ENCODE peak calls at places on chromosomes 7 and 10, in five cellular contexts. Z is tibial nerve, U is prostate gland, X is gastrocnemius medialis, Y is stomach. T is an unnamed sample.

GRCh38 chr10:63505562-63505961 is 15.6 kb upstream of the REEP3 start:
- DNase-seq in Z (no peak), U (no peak), X (no peak), Y (no peak), T (no peak)

GRCh38 chr10:110067960-110068770 is 60.4 kb downstream of the ADD3 start:
- DNase-seq in Z (no peak), U (no peak), X (peak; percentile 26), Y (no peak), T (no peak)

GRCh38 chr10:57627642-57628178 is 640.0 kb downstream of the IPMK start:
- DNase-seq in Z (no peak), U (no peak), X (no peak), Y (no peak), T (no peak)

GRCh38 chr7:39749177-39749576 is 125.8 kb downstream of the RALA start:
- DNase-seq in Z (no peak), U (no peak), X (no peak), Y (no peak), T (no peak)

GRCh38 chr10:104046651-104047050 is 39.0 kb downstream of the COL17A1 start:
- DNase-seq in Z (no peak), U (no peak), X (no peak), Y (no peak), T (no peak)

GRCh38 chr7:70432567-70433001 is 699.4 kb upstream of the GALNT17 start:
- DNase-seq in Z (no peak), U (peak; percentile 6), X (no peak), Y (no peak), T (no peak)

GRCh38 chr7:128366290-128366689 is 4.8 kb upstream of the PRRT4 start:
- DNase-seq in Z (no peak), U (no peak), X (peak; percentile 47), Y (no peak), T (no peak)

GRCh38 chr10:61847640-61848039 is 53.9 kb upstream of the ARID5B start:
- DNase-seq in Z (no peak), U (no peak), X (no peak), Y (no peak), T (no peak)

GRCh38 chr10:103295391-103296044 is 18.6 kb downstream of the INA start:
- DNase-seq in Z (no peak), U (no peak), X (no peak), Y (no peak), T (no peak)

GRCh38 chr10:78333362-78334143 is 299.9 kb downstream of the RPS24 start:
- DNase-seq in Z (no peak), U (peak; percentile 2), X (no peak), Y (no peak), T (no peak)

GRCh38 chr10:132448248-132448731 is 51.3 kb downstream of the PWWP2B start:
- DNase-seq in Z (peak; percentile 66), U (no peak), X (peak; percentile 77), Y (peak; percentile 91), T (no peak)

GRCh38 chr10:94546058-94546595 is 539 bp downstream of the HELLS start:
- DNase-seq in Z (no peak), U (no peak), X (no peak), Y (no peak), T (peak; percentile 33)

GRCh38 chr7:77550586-77550985 is 13.5 kb downstream of the PTPN12 start:
- DNase-seq in Z (no peak), U (no peak), X (no peak), Y (no peak), T (no peak)

GRCh38 chr10:130259380-130259779 is 123.2 kb downstream of the GLRX3 start:
- DNase-seq in Z (no peak), U (no peak), X (no peak), Y (no peak), T (no peak)

GRCh38 chr10:131844546-131845084 is 56.2 kb upstream of the PPP2R2D start:
- DNase-seq in Z (no peak), U (no peak), X (no peak), Y (no peak), T (no peak)

GRCh38 chr10:59098811-59099452 is 77.5 kb upstream of the PHYHIPL start:
- DNase-seq in Z (no peak), U (no peak), X (no peak), Y (no peak), T (no peak)

GRCh38 chr10:116723428-116724281 is 18.7 kb downstream of the HSPA12A start:
- DNase-seq in Z (no peak), U (no peak), X (no peak), Y (no peak), T (no peak)

GRCh38 chr7:116150588-116150987 is 59.8 kb upstream of the TES start:
- DNase-seq in Z (no peak), U (no peak), X (no peak), Y (no peak), T (no peak)

GRCh38 chr7:50812847-50813475 is 30.3 kb upstream of the GRB10 start:
- DNase-seq in Z (peak; percentile 19), U (no peak), X (peak; percentile 29), Y (peak; percentile 86), T (peak; percentile 72)

GRCh38 chr10:79046991-79047874 is 21.5 kb upstream of the ZMIZ1 start:
- DNase-seq in Z (no peak), U (no peak), X (no peak), Y (no peak), T (no peak)

GRCh38 chr7:131961281-131961680 is 404.9 kb upstream of the PODXL start:
- DNase-seq in Z (no peak), U (peak; percentile 42), X (no peak), Y (no peak), T (no peak)

GRCh38 chr10:33155720-33156638 is 178.5 kb downstream of the NRP1 start:
- DNase-seq in Z (no peak), U (no peak), X (no peak), Y (no peak), T (peak; percentile 38)

GRCh38 chr10:123392182-123392930 is 238.2 kb downstream of the BUB3 start:
- DNase-seq in Z (no peak), U (no peak), X (no peak), Y (no peak), T (no peak)

GRCh38 chr7:3301831-3302618 is 973 bp downstream of the SDK1 start:
- DNase-seq in Z (no peak), U (peak; percentile 8), X (no peak), Y (no peak), T (peak; percentile 20)

GRCh38 chr10:100374137-100374655 is 27.2 kb downstream of the SCD start:
- DNase-seq in Z (no peak), U (no peak), X (no peak), Y (no peak), T (no peak)

GRCh38 chr10:100370976-100371706 is 24.1 kb downstream of the SCD start:
- DNase-seq in Z (peak; percentile 68), U (peak; percentile 71), X (peak; percentile 82), Y (peak; percentile 83), T (peak; percentile 74)

GRCh38 chr10:100372415-100373297 is 25.6 kb downstream of the SCD start:
- DNase-seq in Z (no peak), U (no peak), X (no peak), Y (no peak), T (no peak)

GRCh38 chr10:100370561-100370975 is 23.5 kb downstream of the SCD start:
- DNase-seq in Z (no peak), U (peak; percentile 61), X (peak; percentile 76), Y (no peak), T (no peak)

GRCh38 chr10:100373298-100374136 is 26.5 kb downstream of the SCD start:
- DNase-seq in Z (peak; percentile 94), U (peak; percentile 99), X (peak; percentile 99), Y (peak; percentile 96), T (peak; percentile 100)
- TF ChIP-seq POLR2A in Z (peak; percentile 30), U (peak; percentile 64), X (peak; percentile 85), Y (no peak), T (peak; percentile 8)

GRCh38 chr10:43090664-43091063 is 13.8 kb downstream of the RET start:
- DNase-seq in Z (no peak), U (no peak), X (no peak), Y (no peak), T (no peak)
- TF ChIP-seq CTCF in Z (no peak), U (no peak), X (no peak), Y (no peak), T (no peak)

GRCh38 chr7:121084256-121084655 is 95.7 kb downstream of the CPED1 start:
- DNase-seq in Z (no peak), U (no peak), X (no peak), Y (no peak), T (no peak)

GRCh38 chr7:121084748-121085336 is 96.3 kb downstream of the CPED1 start:
- DNase-seq in Z (no peak), U (no peak), X (peak; percentile 30), Y (no peak), T (no peak)

GRCh38 chr7:121083138-121083789 is 94.8 kb downstream of the CPED1 start:
- DNase-seq in Z (no peak), U (no peak), X (peak; percentile 70), Y (no peak), T (no peak)

GRCh38 chr7:121082400-121083101 is 94.0 kb downstream of the CPED1 start:
- DNase-seq in Z (no peak), U (no peak), X (no peak), Y (no peak), T (no peak)

DNA sequence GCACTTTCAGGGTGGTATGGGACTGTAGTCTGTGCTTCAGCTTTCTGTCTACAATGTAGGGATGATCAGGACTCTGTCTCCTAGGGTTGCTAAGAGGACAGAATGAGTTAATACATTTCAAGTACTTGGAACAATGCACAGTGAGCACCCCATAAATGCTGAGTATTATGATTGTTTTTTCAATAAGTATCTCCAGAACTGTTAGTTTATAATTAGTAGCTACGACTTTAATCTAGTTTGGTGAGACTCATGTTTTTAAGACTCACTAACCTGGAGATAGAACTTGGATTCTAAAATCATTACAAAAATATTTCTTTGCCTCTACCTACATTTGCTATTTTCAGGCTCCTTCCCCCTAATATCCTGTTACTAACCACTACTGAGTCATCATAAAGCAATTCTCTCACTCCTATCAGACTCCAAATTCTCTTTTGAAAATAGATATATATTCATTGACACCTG is 95.3 kb downstream of the CPED1 start:
- DNase-seq in Z (no peak), U (no peak), X (no peak), Y (no peak), T (no peak)
- H3K4me1 ChIP-seq in Z (peaks cover 29% of the 10 kb centered on the region), U (no peaks in the 10 kb centered on the region), X (peaks cover 74% of the 10 kb centered on the region), Y (no peaks in the 10 kb centered on the region), T (no peaks in the 10 kb centered on the region)

DNA sequence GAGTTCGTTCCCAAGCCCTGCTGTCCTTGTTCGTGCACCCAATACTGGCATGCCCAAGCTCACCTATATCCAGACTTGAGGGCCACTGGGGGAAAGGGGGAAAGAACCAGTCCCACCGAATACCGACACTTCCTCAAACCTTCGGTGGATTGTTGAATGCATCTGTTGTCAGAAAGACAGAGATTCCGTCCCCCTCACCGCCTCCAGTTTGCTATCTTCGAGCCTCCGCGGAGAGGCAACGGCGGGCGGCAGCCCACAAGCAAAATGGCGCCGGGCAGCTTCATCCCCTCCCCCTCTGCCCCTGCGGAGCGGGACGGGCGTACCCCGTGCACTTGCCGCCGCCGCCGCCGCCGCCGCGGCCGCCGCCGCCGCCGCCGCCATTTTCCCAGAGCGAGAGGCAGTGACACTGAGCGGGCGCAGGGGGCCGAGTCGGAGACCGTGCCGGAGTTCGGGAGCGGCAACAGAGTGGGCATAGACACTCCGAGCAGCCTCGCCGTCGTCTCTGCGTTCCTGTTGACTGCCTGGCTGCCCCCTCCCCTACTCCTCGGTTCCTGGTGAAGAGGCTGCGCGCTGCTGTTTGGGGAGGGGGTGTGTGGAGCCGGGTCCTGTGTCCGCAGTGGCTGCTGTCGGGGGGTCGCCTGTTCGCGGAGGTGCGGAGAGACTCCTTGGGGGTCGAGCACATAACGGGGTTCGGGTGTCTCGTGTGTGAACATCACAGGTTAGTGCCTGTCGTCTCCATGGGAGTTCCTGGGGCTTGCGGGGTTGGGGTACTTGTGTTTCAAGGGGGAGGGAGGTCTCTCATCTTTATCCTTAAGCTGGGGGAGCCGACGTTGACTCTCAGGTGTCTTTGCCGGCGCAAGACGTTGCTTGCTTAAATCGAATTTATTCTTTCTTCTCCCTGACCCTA is at the start of gene KMT2E:
- DNase-seq in Z (peak; percentile 81), U (peak; percentile 82), X (peak; percentile 86), Y (peak; percentile 92), T (peak; percentile 91)
- TF ChIP-seq POLR2A in Z (peak; percentile 73), U (peak; percentile 57), X (no peak), Y (no peak), T (peak; percentile 48)

GRCh38 chr7:26369519-26370385 is 78.1 kb downstream of the SNX10 start:
- DNase-seq in Z (no peak), U (peak; percentile 57), X (no peak), Y (no peak), T (peak; percentile 60)
- TF ChIP-seq CTCF in Z (peak; percentile 71), U (peak; percentile 72), X (peak; percentile 63), Y (peak; percentile 78), T (peak; percentile 76)